ENCODE peak calls at places on chromosomes 2 and 18, in four cellular contexts. A, L, C and B are unnamed samples. For H3K4me1, the result is how much of the 10 kb centered on the place peaks cover.

GRCh38 chr2:8538951-8539621 is 142.8 kb upstream of the ID2 start:
- DNase-seq in A (no peak), L (no peak), C (peak), B (no peak)

GRCh38 chr2:150872919-150873772 is 385.7 kb upstream of the RND3 start:
- DNase-seq in A (no peak), L (peak), C (peak), B (no peak)

GRCh38 chr2:29627366-29627765 is 294.0 kb downstream of the ALK start:
- DNase-seq in A (no peak), L (peak), C (no peak), B (no peak)

GRCh38 chr2:120850551-120850950 is 114.9 kb downstream of the GLI2 start:
- DNase-seq in A (no peak), L (no peak), C (no peak), B (no peak)

GRCh38 chr2:26735883-26736588 is 28.0 kb upstream of the SLC35F6 start:
- DNase-seq in A (no peak), L (no peak), C (peak), B (peak)

GRCh38 chr2:237222178-237222577 is 136.5 kb downstream of the COPS8 start:
- DNase-seq in A (no peak), L (peak), C (no peak), B (no peak)

GRCh38 chr18:56257215-56257614 is 381.2 kb downstream of the TXNL1 start:
- DNase-seq in A (no peak), L (peak), C (no peak), B (no peak)

GRCh38 chr18:72866901-72867701 is 686 bp downstream of the NETO1 start:
- DNase-seq in A (no peak), L (no peak), C (peak), B (no peak)

GRCh38 chr18:45197526-45197970 is 417.7 kb upstream of the SLC14A2 start:
- DNase-seq in A (no peak), L (peak), C (no peak), B (peak)

GRCh38 chr2:166926657-166927056 is 38.4 kb downstream of the XIRP2 start:
- DNase-seq in A (no peak), L (peak), C (no peak), B (no peak)

GRCh38 chr2:101160454-101160853 is 9.3 kb upstream of the TBC1D8 start:
- DNase-seq in A (no peak), L (peak), C (no peak), B (no peak)

GRCh38 chr2:5164806-5165525 is 527.2 kb upstream of the SOX11 start:
- DNase-seq in A (no peak), L (peak), C (no peak), B (no peak)

GRCh38 chr2:238114331-238114841 is 14.2 kb downstream of the ESPNL start:
- DNase-seq in A (peak), L (no peak), C (no peak), B (no peak)

GRCh38 chr2:375270-375946 is 87.5 kb upstream of the ALKAL2 start:
- DNase-seq in A (no peak), L (no peak), C (no peak), B (no peak)

GRCh38 chr2:137928547-137929503 is 35.4 kb upstream of the HNMT start:
- DNase-seq in A (no peak), L (peak), C (peak), B (peak)

DNA sequence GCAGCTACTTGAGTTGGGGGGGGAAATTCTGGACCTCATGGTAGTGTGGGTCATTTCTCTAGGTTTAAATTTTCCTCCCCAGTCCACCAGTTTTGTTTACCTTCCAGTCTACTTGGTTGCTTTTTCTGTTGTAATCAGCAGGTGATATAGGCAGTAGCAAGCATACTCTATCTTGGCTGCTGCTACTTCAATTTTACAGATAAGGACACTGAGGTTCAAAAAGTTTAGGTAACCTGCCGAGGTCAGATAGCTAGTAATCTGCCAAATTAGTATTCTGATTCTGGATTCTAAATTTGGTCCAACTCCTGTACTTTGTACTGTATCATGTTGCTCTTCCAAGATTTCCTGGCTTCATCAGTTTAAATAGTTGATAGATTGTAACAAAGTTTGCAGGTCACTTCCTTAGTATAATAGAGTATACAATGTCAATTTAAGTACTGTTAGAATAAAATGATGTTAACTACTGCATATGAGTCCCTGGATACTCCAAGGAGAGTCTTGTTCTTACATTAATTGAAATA is 34.7 kb downstream of the ANTXR1 start:
- DNase-seq in A (no peak), L (no peak), C (no peak), B (no peak)
- TF ChIP-seq USF2 in A (no peak), L (no peak), C (no peak), B (no peak)

DNA sequence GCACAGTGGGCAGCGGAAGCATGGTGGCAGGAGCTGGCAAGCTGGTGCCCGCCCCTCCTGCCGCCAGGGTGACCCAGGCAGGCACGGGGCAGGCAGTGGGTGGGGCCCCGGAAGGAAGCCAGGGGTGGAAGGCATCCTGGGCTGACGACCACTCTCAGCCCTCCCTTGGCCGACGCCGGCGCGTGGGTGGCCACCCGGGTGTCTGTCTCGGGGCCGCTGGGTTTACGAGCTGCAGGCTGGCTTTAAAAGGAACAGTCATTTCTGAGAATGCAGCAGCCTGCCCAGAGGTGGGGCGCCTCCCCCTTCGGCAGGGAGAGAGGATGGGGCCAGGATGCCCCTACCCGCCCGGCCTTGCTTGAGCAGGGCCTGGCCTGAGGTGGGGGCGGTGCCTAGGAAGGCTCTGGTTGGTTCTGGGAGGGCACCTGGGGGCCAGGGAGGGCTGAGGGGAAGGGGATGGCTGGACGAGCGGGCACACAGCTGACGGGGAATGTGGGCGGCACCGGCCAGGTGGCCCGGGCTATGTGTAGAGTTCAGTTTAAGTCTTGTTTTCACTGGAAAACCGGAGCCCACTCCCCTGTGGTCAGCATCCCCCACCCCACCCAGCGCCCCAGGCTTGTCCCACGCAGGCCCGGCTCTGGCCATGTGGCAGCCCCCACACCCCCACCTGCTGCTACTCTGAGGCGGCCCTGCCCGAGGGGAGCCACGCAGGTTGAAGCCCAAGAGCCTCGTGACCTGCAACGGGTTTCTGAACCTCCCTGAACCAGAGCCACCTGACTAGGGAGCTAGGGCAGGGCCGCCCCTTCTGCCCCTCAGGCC is 6.3 kb downstream of the BOK start:
- DNase-seq in A (no peak), L (no peak), C (no peak), B (no peak)
- TF ChIP-seq SMC3 in A (no peak), L (no peak), C (no peak), B (no peak)

GRCh38 chr2:11828933-11829323 is 82.5 kb downstream of the LPIN1 start:
- DNase-seq in A (no peak), L (no peak), C (no peak), B (no peak)

GRCh38 chr2:11829947-11830707 is 83.7 kb downstream of the LPIN1 start:
- DNase-seq in A (peak), L (peak), C (peak), B (peak)

GRCh38 chr2:11824901-11825592 is 78.6 kb downstream of the LPIN1 start:
- DNase-seq in A (no peak), L (no peak), C (no peak), B (no peak)

GRCh38 chr2:11829324-11829946 is 83.0 kb downstream of the LPIN1 start:
- DNase-seq in A (peak), L (peak), C (peak), B (peak)

GRCh38 chr2:11827547-11827946 is 81.1 kb downstream of the LPIN1 start:
- DNase-seq in A (no peak), L (no peak), C (no peak), B (no peak)
- H3K4me1 ChIP-seq in A (under half), L (under half), C (under half), B (under half)

DNA sequence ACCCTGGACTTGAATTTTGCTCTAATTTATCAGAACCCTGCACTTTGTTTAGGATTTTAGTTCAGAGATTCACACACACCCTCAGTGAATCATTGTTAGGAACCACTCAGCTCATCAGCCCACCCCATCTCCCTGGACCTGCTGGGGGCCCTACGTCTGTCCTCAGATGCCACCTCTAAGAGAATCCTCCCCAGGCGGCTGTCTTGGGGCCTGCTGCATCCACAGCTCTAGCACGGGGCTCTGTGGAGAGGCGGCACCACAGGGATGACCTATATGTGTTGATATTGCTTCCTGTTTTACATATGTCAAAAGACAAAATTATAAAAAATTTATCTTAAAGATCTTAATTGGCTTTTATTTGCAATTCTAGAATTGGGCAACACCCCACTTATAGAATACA is 1.2 kb downstream of the MYO7B start:
- DNase-seq in A (no peak), L (no peak), C (no peak), B (no peak)
- TF ChIP-seq USF2 in A (no peak), L (no peak), C (no peak), B (no peak)

GRCh38 chr2:174510583-174511189 is 23.9 kb upstream of the GPR155 start:
- DNase-seq in A (peak), L (peak), C (no peak), B (peak)

GRCh38 chr2:174511580-174512260 is 24.9 kb upstream of the GPR155 start:
- DNase-seq in A (no peak), L (no peak), C (no peak), B (no peak)

GRCh38 chr2:174516495-174517378 is 29.9 kb upstream of the GPR155 start:
- DNase-seq in A (peak), L (no peak), C (no peak), B (no peak)

DNA sequence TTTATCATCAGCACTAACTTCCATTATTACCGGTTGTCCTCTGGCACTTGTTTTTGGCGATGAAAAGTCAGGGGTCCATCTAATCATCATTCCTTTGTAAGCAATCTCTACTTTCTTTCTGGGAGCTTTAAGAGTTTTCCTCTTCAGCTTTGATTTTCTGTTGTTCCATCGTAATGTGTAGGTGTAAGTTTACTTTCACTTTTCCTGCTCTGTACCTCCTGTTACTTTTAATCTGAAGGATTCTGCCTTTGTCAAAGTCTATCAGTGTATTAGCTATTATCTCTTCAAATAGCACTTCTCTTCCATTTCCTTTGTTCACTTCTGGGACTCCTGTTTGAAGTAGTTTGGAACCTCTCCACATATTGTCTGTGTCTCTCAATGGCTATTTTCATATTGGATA is 25.5 kb upstream of the GPR155 start:
- DNase-seq in A (no peak), L (no peak), C (no peak), B (no peak)
- TF ChIP-seq SMC3 in A (no peak), L (no peak), C (no peak), B (no peak)